ENCODE peak calls at places on chromosomes 1 and 21, in nine cellular contexts. Z, H, E, D, T, L, Q, A and K are unnamed samples.

GRCh38 chr1:21564521-21565095 is 55.4 kb downstream of the ALPL start:
- DNase-seq in Z (no peak), H (no peak), E (no peak), D (no peak), T (peak), L (no peak), Q (no peak), A (no peak), K (no peak)

GRCh38 chr1:7224081-7224534 is 438.9 kb downstream of the CAMTA1 start:
- DNase-seq in Z (no peak), H (no peak), E (no peak), D (no peak), T (no peak), L (no peak), Q (no peak), A (no peak), K (no peak)

GRCh38 chr1:198763298-198763714 is 124.5 kb downstream of the PTPRC start:
- DNase-seq in Z (no peak), H (no peak), E (no peak), D (no peak), T (peak), L (no peak), Q (no peak), A (no peak), K (no peak)

GRCh38 chr1:234089396-234089795 is 184.9 kb downstream of the SLC35F3 start:
- DNase-seq in Z (no peak), H (peak), E (no peak), D (no peak), T (no peak), L (no peak), Q (no peak), A (no peak), K (no peak)

GRCh38 chr1:234918216-234918841 is 210.3 kb downstream of the TOMM20 start:
- DNase-seq in Z (no peak), H (no peak), E (no peak), D (no peak), T (peak), L (peak), Q (no peak), A (peak), K (no peak)

GRCh38 chr1:111895456-111895855 is 94.0 kb downstream of the KCND3 start:
- DNase-seq in Z (no peak), H (peak), E (no peak), D (no peak), T (peak), L (no peak), Q (no peak), A (no peak), K (no peak)

GRCh38 chr1:36966242-36966641 is 68.1 kb downstream of the GRIK3 start:
- DNase-seq in Z (no peak), H (peak), E (no peak), D (no peak), T (peak), L (no peak), Q (no peak), A (peak), K (peak)

GRCh38 chr1:9186976-9187375 is 47.6 kb upstream of the H6PD start:
- DNase-seq in Z (no peak), H (no peak), E (no peak), D (no peak), T (no peak), L (no peak), Q (no peak), A (no peak), K (no peak)

GRCh38 chr21:41399401-41399800 is 26.6 kb upstream of the MX1 start:
- DNase-seq in Z (no peak), H (no peak), E (no peak), D (no peak), T (no peak), L (no peak), Q (no peak), A (no peak), K (no peak)

GRCh38 chr1:4173731-4174130 is 273.7 kb upstream of the C1orf174 start:
- DNase-seq in Z (no peak), H (no peak), E (no peak), D (no peak), T (no peak), L (no peak), Q (no peak), A (no peak), K (no peak)

GRCh38 chr1:19495816-19496528 is 10.6 kb upstream of the CAPZB start:
- DNase-seq in Z (no peak), H (no peak), E (no peak), D (no peak), T (peak), L (no peak), Q (no peak), A (no peak), K (no peak)

GRCh38 chr1:61053712-61054608 is 28.4 kb upstream of the NFIA start:
- DNase-seq in Z (no peak), H (peak), E (no peak), D (peak), T (no peak), L (peak), Q (no peak), A (no peak), K (peak)

GRCh38 chr1:111730706-111731105 is 8.5 kb downstream of the INKA2 start:
- DNase-seq in Z (no peak), H (no peak), E (no peak), D (no peak), T (no peak), L (no peak), Q (no peak), A (no peak), K (no peak)

GRCh38 chr1:209886219-209886536 is 51.8 kb upstream of the SYT14 start:
- DNase-seq in Z (no peak), H (no peak), E (no peak), D (no peak), T (no peak), L (no peak), Q (no peak), A (no peak), K (no peak)

GRCh38 chr1:205950280-205950679 is 7.0 kb upstream of the SLC26A9 start:
- DNase-seq in Z (no peak), H (no peak), E (no peak), D (no peak), T (peak), L (no peak), Q (no peak), A (no peak), K (no peak)

GRCh38 chr1:235532350-235532749 is 28.1 kb upstream of the B3GALNT2 start:
- DNase-seq in Z (no peak), H (no peak), E (no peak), D (no peak), T (peak), L (no peak), Q (no peak), A (no peak), K (no peak)

GRCh38 chr21:33211732-33212131 is 18.0 kb upstream of the IFNAR2 start:
- DNase-seq in Z (no peak), H (no peak), E (no peak), D (no peak), T (no peak), L (no peak), Q (no peak), A (no peak), K (no peak)

GRCh38 chr1:108831225-108831624 is 25.7 kb downstream of the AKNAD1 start:
- DNase-seq in Z (no peak), H (no peak), E (no peak), D (no peak), T (peak), L (no peak), Q (no peak), A (no peak), K (no peak)